ENCODE peak calls at places on chromosomes 16 and 17, in seven cellular contexts. One of them, this sample, is unnamed.

GRCh38 chr17:81579821-81580321 is 27.7 kb upstream of the FAAP100 start:
- DNase-seq in activated CD4-positive, alpha-beta T cell treated with anti-CD3 and anti-CD28 coated beads for 1 hour: no peak
- DNase-seq in GM06990: no peak
- DNase-seq in CD8-positive, alpha-beta T cell: no peak
- DNase-seq in hepatic stellate cell: no peak
- DNase-seq in globus pallidus: no peak
- DNase-seq in T-helper 17 cell: no peak
- DNase-seq in this sample: no peak

GRCh38 chr17:77535435-77535834 is 394.7 kb downstream of the SEC14L1 start:
- DNase-seq in globus pallidus: no peak
- DNase-seq in activated CD4-positive, alpha-beta T cell treated with anti-CD3 and anti-CD28 coated beads for 1 hour: no peak
- DNase-seq in hepatic stellate cell: no peak
- DNase-seq in CD8-positive, alpha-beta T cell: no peak
- DNase-seq in GM06990: no peak
- DNase-seq in T-helper 17 cell: no peak
- DNase-seq in this sample: no peak

GRCh38 chr17:67025216-67025792 is 19.1 kb upstream of the CACNG1 start:
- DNase-seq in GM06990: no peak
- DNase-seq in activated CD4-positive, alpha-beta T cell treated with anti-CD3 and anti-CD28 coated beads for 1 hour: no peak
- DNase-seq in CD8-positive, alpha-beta T cell: no peak
- DNase-seq in T-helper 17 cell: no peak
- DNase-seq in globus pallidus: no peak
- DNase-seq in hepatic stellate cell: no peak
- DNase-seq in this sample: no peak

GRCh38 chr17:64028874-64029464 is 8.5 kb upstream of the ICAM2 start:
- DNase-seq in hepatic stellate cell: peak; percentile 61
- DNase-seq in GM06990: peak; percentile 49
- DNase-seq in CD8-positive, alpha-beta T cell: peak; percentile 81
- DNase-seq in activated CD4-positive, alpha-beta T cell treated with anti-CD3 and anti-CD28 coated beads for 1 hour: peak; percentile 52
- DNase-seq in T-helper 17 cell: peak; percentile 53
- DNase-seq in globus pallidus: peak; percentile 62
- DNase-seq in this sample: peak; percentile 72

GRCh38 chr16:88358033-88358481 is 24.7 kb upstream of the ZNF469 start:
- DNase-seq in CD8-positive, alpha-beta T cell: no peak
- DNase-seq in GM06990: no peak
- DNase-seq in activated CD4-positive, alpha-beta T cell treated with anti-CD3 and anti-CD28 coated beads for 1 hour: no peak
- DNase-seq in hepatic stellate cell: no peak
- DNase-seq in T-helper 17 cell: no peak
- DNase-seq in globus pallidus: no peak
- DNase-seq in this sample: no peak

GRCh38 chr16:64051826-64052225 is 1070.0 kb downstream of the CDH11 start:
- DNase-seq in activated CD4-positive, alpha-beta T cell treated with anti-CD3 and anti-CD28 coated beads for 1 hour: no peak
- DNase-seq in GM06990: no peak
- DNase-seq in CD8-positive, alpha-beta T cell: no peak
- DNase-seq in globus pallidus: no peak
- DNase-seq in T-helper 17 cell: no peak
- DNase-seq in hepatic stellate cell: no peak
- DNase-seq in this sample: no peak

GRCh38 chr16:29662729-29663019 is 373 bp upstream of the SPN start:
- DNase-seq in globus pallidus: no peak
- DNase-seq in GM06990: peak; percentile 78
- DNase-seq in T-helper 17 cell: peak; percentile 20
- DNase-seq in hepatic stellate cell: no peak
- DNase-seq in CD8-positive, alpha-beta T cell: no peak
- DNase-seq in activated CD4-positive, alpha-beta T cell treated with anti-CD3 and anti-CD28 coated beads for 1 hour: no peak
- DNase-seq in this sample: peak; percentile 75

GRCh38 chr17:43994272-43995149 is 9.9 kb upstream of the NAGS start:
- DNase-seq in globus pallidus: peak; percentile 39
- DNase-seq in activated CD4-positive, alpha-beta T cell treated with anti-CD3 and anti-CD28 coated beads for 1 hour: peak; percentile 59
- DNase-seq in CD8-positive, alpha-beta T cell: peak; percentile 75
- DNase-seq in T-helper 17 cell: peak; percentile 53
- DNase-seq in GM06990: peak; percentile 48
- DNase-seq in hepatic stellate cell: peak; percentile 75
- DNase-seq in this sample: peak; percentile 76

GRCh38 chr17:12193336-12193735 is 172.7 kb downstream of the MAP2K4 start:
- DNase-seq in globus pallidus: no peak
- DNase-seq in GM06990: no peak
- DNase-seq in activated CD4-positive, alpha-beta T cell treated with anti-CD3 and anti-CD28 coated beads for 1 hour: no peak
- DNase-seq in T-helper 17 cell: no peak
- DNase-seq in hepatic stellate cell: no peak
- DNase-seq in CD8-positive, alpha-beta T cell: no peak
- DNase-seq in this sample: no peak

GRCh38 chr16:75267631-75268264 is 16.3 kb upstream of the BCAR1 start:
- DNase-seq in globus pallidus: no peak
- DNase-seq in T-helper 17 cell: no peak
- DNase-seq in activated CD4-positive, alpha-beta T cell treated with anti-CD3 and anti-CD28 coated beads for 1 hour: no peak
- DNase-seq in hepatic stellate cell: no peak
- DNase-seq in GM06990: no peak
- DNase-seq in CD8-positive, alpha-beta T cell: no peak
- DNase-seq in this sample: no peak

GRCh38 chr16:50093607-50094570 is 28.1 kb downstream of the HEATR3 start:
- DNase-seq in GM06990: no peak
- DNase-seq in CD8-positive, alpha-beta T cell: no peak
- DNase-seq in globus pallidus: peak; percentile 63
- DNase-seq in hepatic stellate cell: no peak
- DNase-seq in activated CD4-positive, alpha-beta T cell treated with anti-CD3 and anti-CD28 coated beads for 1 hour: no peak
- DNase-seq in T-helper 17 cell: no peak
- DNase-seq in this sample: no peak

GRCh38 chr17:15957608-15958307 is 12.8 kb downstream of the ADORA2B start:
- DNase-seq in hepatic stellate cell: no peak
- DNase-seq in activated CD4-positive, alpha-beta T cell treated with anti-CD3 and anti-CD28 coated beads for 1 hour: no peak
- DNase-seq in CD8-positive, alpha-beta T cell: no peak
- DNase-seq in GM06990: no peak
- DNase-seq in globus pallidus: no peak
- DNase-seq in T-helper 17 cell: no peak
- DNase-seq in this sample: no peak

This sample was measured in GM10248.